ENCODE peak calls at places on chromosome 1, in four cellular contexts. Y is HepG2, Z is H1, X is GM12878. O is an unnamed sample.

GRCh38 chr1:192835116-192835515 is 26.3 kb downstream of the RGS2 start:
- DNase-seq in X (no peak), Z (no peak), Y (no peak), O (no peak)

GRCh38 chr1:115493834-115494233 is 147.9 kb upstream of the VANGL1 start:
- DNase-seq in X (no peak), Y (no peak), Z (peak), O (no peak)

GRCh38 chr1:21828075-21828474 is 16.0 kb downstream of the LDLRAD2 start:
- DNase-seq in Z (no peak), X (no peak), Y (no peak), O (no peak)

GRCh38 chr1:2602311-2602835 is 15.8 kb downstream of the PRXL2B start:
- DNase-seq in Y (no peak), Z (no peak), X (no peak), O (no peak)

GRCh38 chr1:229253170-229253974 is 17.5 kb upstream of the RAB4A start:
- DNase-seq in X (no peak), Y (peak), Z (no peak), O (no peak)

GRCh38 chr1:162213281-162213909 is 143.9 kb downstream of the NOS1AP start:
- DNase-seq in Y (peak), X (no peak), Z (no peak), O (peak)

GRCh38 chr1:33348194-33348593 is 27.3 kb upstream of the A3GALT2 start:
- DNase-seq in Z (no peak), Y (no peak), X (no peak), O (no peak)

GRCh38 chr1:44038876-44039657 is 7.8 kb upstream of the SLC6A9 start:
- DNase-seq in X (no peak), Z (no peak), Y (no peak), O (no peak)

GRCh38 chr1:9247894-9248293 is 13.3 kb downstream of the H6PD start:
- DNase-seq in Y (no peak), Z (no peak), X (no peak), O (no peak)

GRCh38 chr1:229093258-229093540 is 177.7 kb upstream of the RAB4A start:
- DNase-seq in Y (no peak), Z (no peak), X (no peak), O (no peak)

GRCh38 chr1:116738673-116739370 is 15.4 kb upstream of the CD2 start:
- DNase-seq in Z (no peak), X (peak), Y (no peak), O (no peak)

DNA sequence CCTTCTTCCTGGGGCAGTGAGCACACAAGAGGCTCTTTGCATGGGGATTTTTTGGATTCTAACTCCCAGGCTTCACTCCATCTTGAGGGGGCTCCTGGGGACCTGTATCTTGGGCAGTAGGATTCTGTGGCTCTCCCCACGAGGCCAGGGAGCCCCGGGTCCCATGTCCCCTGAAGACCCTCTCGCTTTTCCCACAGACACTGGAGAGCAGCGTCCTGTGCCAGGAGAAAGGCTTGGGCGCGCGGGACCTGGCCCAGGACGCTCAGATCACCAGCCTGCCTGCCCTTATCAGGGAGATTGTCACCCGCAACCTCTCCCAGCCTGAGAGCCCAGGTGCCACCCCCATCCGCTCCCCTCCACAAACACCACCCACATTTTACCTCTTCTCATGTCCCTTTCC is 735 bp downstream of the CROCC start:
- DNase-seq in X (no peak), Y (no peak), Z (no peak), O (no peak)
- TF ChIP-seq JUND in X (no peak), Y (no peak), Z (no peak), O (no peak)

GRCh38 chr1:151994956-151995355 is 1.3 kb upstream of the S100A10 start:
- DNase-seq in Z (no peak), X (no peak), Y (no peak), O (no peak)
- TF ChIP-seq JUND in Z (no peak), X (no peak), Y (no peak), O (no peak)

GRCh38 chr1:54248966-54249365 is 49.0 kb downstream of the MRPL37 start:
- DNase-seq in Y (no peak), X (no peak), Z (no peak), O (no peak)
- TF ChIP-seq JUND in Y (no peak), X (no peak), Z (no peak), O (no peak)

DNA sequence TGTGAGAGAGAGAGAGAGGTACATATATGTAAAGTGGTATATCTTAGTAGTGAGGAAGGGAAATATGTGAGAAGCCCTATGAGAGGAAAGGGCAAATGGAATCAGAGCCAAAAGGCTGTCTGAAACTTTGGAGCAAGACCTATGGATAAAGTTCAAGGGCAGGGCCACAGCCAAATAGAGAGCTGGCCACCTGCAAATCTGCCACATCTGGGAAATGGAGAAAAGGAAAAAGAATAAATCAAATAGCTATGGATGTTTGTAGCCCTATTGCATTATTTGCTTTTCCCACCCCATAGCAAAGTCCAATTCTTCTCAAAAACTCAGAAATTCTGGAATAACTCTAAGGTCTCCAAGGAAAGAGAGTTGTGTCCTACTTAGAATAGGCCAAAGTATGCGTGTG is 4.0 kb upstream of the HLX start:
- DNase-seq in X (no peak), Z (no peak), Y (no peak), O (no peak)
- TF ChIP-seq JUND in X (no peak), Z (no peak), Y (no peak), O (no peak)

GRCh38 chr1:154186177-154186576 is 5.7 kb downstream of the TPM3 start:
- DNase-seq in X (no peak), Y (peak), Z (peak), O (no peak)

GRCh38 chr1:154182342-154183044 is 9.4 kb downstream of the TPM3 start:
- DNase-seq in Z (peak), Y (peak), X (peak), O (peak)

GRCh38 chr1:154190550-154190949 is 1.4 kb downstream of the TPM3 start:
- DNase-seq in Z (no peak), Y (peak), X (no peak), O (no peak)

GRCh38 chr1:154183045-154183968 is 8.6 kb downstream of the TPM3 start:
- DNase-seq in Z (peak), Y (peak), X (peak), O (peak)

DNA sequence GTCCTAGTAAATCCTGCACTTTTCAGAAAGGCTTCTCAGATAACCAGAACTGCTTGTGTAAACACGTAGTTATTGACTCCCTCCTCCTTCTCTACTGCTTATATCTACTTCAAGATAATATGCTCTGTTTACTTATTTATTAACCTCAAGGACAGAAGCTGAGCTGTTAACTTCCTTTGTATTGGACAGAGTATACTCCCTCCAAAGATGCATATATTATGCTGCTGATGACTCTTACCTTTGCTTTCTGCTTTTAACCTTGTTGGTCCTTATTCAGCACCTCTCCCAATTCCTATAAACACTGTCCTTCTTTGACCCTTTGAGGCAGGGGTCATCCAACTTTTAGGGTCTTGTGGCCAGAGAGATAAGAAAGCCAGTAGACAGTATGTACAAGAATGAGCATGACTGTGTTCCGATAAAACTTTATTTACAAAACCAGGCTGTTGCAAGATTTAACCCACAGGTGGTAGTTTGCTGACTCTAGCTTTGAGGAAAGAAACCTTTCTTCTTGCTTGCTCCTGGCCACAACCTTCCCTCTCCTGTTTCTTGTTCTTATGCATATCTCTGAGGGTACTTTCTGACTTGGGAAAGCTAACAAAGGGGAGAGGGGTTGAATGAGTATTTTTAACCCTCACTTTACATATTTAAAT is 4.9 kb downstream of the TPM3 start:
- DNase-seq in Z (no peak), X (no peak), Y (no peak), O (no peak)
- TF ChIP-seq JUND in Z (no peak), X (no peak), Y (no peak), O (no peak)

GRCh38 chr1:156933136-156933535 is 12.7 kb downstream of the LRRC71 start:
- DNase-seq in Z (no peak), X (no peak), Y (no peak), O (no peak)

GRCh38 chr1:156929596-156930238 is 9.3 kb downstream of the LRRC71 start:
- DNase-seq in X (no peak), Z (no peak), Y (no peak), O (no peak)

GRCh38 chr1:156931974-156932710 is 11.7 kb downstream of the LRRC71 start:
- DNase-seq in Y (no peak), Z (no peak), X (no peak), O (no peak)

GRCh38 chr1:156930483-156930882 is 10.1 kb downstream of the LRRC71 start:
- DNase-seq in Y (no peak), Z (no peak), X (no peak), O (no peak)

GRCh38 chr1:156931553-156931952 is 11.1 kb downstream of the LRRC71 start:
- DNase-seq in Y (no peak), X (no peak), Z (no peak), O (no peak)
- TF ChIP-seq JUND in Y (no peak), X (no peak), Z (no peak), O (no peak)

DNA sequence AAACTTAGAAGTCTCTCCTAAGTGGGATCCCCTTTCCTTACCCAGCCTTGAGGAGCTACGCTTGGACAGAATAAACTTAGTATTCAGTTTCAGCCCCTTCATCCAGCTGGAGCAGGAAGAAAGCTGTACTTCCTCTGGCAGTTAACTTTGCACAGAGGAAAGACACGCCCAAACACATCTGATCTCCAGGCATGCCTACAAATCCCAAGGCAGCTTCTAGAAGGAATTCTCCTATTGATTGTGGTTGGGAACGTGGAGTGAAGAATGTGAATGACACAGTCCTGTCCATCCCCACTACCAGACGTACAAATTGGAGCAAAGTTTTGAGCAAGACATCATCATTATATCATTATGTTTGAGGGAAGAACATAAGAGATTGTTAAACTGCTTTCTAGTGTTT is 6.6 kb upstream of the AK4 start:
- DNase-seq in Y (no peak), X (no peak), Z (no peak), O (no peak)
- TF ChIP-seq JUND in Y (no peak), X (no peak), Z (no peak), O (no peak)

DNA sequence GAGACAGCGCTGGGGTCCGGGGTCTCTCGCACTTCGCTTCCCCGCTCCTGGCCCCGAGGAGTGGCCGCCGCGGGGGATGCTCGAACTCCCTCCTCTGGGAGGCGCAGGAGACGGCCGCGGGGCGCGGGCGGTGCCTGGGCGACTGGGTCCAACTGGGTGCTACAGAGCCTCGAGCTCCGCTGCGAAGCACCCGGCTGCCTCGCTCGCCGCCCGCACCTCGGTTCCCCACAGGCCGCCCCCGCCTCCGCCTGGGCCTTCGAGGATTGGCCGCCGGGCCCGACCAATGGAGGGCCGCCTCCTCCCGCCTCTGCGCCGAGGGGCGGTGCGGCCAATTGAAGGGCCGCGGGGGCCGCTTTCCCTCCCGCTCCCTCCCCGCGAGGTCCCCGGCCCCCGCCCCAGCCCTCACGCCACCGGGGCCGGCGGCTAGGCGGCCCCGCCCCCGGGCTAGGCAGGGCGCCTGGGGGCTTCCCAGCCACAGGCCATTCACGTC is at the start of gene CNN3:
- DNase-seq in X (peak), Z (peak), Y (peak), O (peak)
- TF ChIP-seq JUND in X (no peak), Z (no peak), Y (no peak), O (no peak)

DNA sequence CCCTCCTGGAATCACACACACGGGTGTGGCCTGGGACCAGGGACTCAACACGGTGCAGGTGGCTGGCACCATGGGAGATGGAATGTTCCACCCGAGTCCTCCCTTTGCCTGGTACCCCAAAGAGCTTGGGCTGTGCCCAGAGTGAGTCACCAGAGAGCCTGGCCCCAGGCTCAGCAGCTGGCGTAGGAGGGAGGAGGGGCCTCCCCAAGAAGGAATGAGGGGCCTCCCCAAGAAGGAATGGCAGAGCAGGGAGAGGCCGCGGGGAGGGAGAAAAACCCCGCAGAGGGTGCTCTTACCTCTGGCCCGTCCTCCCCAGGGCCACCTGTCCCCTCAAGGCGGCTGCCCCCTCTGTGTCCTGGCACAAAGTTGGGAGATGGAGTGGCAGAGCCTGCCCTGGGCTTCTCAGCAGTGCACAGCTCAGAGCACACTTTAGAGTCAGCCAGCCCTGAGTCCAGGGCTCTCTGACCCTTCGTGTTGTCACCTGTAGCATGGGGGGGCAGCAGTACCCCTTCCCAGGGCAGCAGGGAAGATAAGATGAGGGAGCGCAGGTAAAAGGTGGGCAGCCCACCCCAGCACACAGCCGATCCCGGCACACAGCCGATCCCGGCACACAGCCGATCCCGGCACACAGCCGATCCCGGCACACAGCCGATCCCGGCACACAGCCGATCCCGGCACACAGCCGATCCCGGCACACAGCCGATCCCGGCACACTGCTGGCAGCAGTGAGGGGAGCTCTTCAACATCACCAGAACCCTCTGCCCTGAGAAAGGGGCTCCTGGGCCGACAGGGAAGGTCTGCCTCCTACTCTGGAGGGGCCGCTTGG is 20.2 kb upstream of the KCNAB2 start:
- DNase-seq in Y (no peak), Z (no peak), X (no peak), O (no peak)
- TF ChIP-seq JUND in Y (no peak), Z (no peak), X (peak), O (no peak)

GRCh38 chr1:232471250-232471649 is 158.7 kb downstream of the SIPA1L2 start:
- DNase-seq in Y (no peak), X (no peak), Z (no peak), O (no peak)
- TF ChIP-seq JUND in Y (no peak), X (no peak), Z (no peak), O (no peak)

O was measured in T47D.